ENCODE peak calls at places on chromosome 1, in five cellular contexts. One of them, this sample, is unnamed.
A peak's percentile ranks its signal among the peaks of the same experiment; 100 is the strongest.

GRCh38 chr1:231630558-231631205 is 4.1 kb downstream of the DISC1 start:
- DNase-seq in H7: no peak
- DNase-seq in GF-D8: no peak
- DNase-seq in stimulated activated CD8-positive, alpha-beta memory T cell treated with anti-CD3 and anti-CD28 coated beads, Interleukin-12 subunit alpha, Interleukin-12 subunit beta, amount 100 ng/mL, for 1 hour: no peak
- DNase-seq in astrocyte of the spinal cord: peak; percentile 47
- DNase-seq in this sample: no peak

GRCh38 chr1:226820935-226821718 is 49.3 kb upstream of the PSEN2 start:
- DNase-seq in H7: no peak
- DNase-seq in astrocyte of the spinal cord: peak; percentile 97
- DNase-seq in GF-D8: no peak
- DNase-seq in stimulated activated CD8-positive, alpha-beta memory T cell treated with anti-CD3 and anti-CD28 coated beads, Interleukin-12 subunit alpha, Interleukin-12 subunit beta, amount 100 ng/mL, for 1 hour: no peak
- DNase-seq in this sample: no peak

GRCh38 chr1:35857830-35858229 is 25.2 kb upstream of the AGO1 start:
- DNase-seq in stimulated activated CD8-positive, alpha-beta memory T cell treated with anti-CD3 and anti-CD28 coated beads, Interleukin-12 subunit alpha, Interleukin-12 subunit beta, amount 100 ng/mL, for 1 hour: no peak
- DNase-seq in astrocyte of the spinal cord: peak; percentile 36
- DNase-seq in H7: no peak
- DNase-seq in GF-D8: peak; percentile 29
- DNase-seq in this sample: no peak

GRCh38 chr1:167776151-167776550 is 54.4 kb downstream of the MPZL1 start:
- DNase-seq in stimulated activated CD8-positive, alpha-beta memory T cell treated with anti-CD3 and anti-CD28 coated beads, Interleukin-12 subunit alpha, Interleukin-12 subunit beta, amount 100 ng/mL, for 1 hour: no peak
- DNase-seq in GF-D8: no peak
- DNase-seq in astrocyte of the spinal cord: peak; percentile 26
- DNase-seq in H7: no peak
- DNase-seq in this sample: no peak

GRCh38 chr1:44260792-44261474 is 47.7 kb downstream of the DMAP1 start:
- DNase-seq in GF-D8: no peak
- DNase-seq in astrocyte of the spinal cord: no peak
- DNase-seq in H7: peak; percentile 57
- DNase-seq in stimulated activated CD8-positive, alpha-beta memory T cell treated with anti-CD3 and anti-CD28 coated beads, Interleukin-12 subunit alpha, Interleukin-12 subunit beta, amount 100 ng/mL, for 1 hour: no peak
- DNase-seq in this sample: no peak

GRCh38 chr1:184310157-184310819 is 76.5 kb upstream of the C1orf21 start:
- DNase-seq in H7: no peak
- DNase-seq in GF-D8: no peak
- DNase-seq in stimulated activated CD8-positive, alpha-beta memory T cell treated with anti-CD3 and anti-CD28 coated beads, Interleukin-12 subunit alpha, Interleukin-12 subunit beta, amount 100 ng/mL, for 1 hour: no peak
- DNase-seq in astrocyte of the spinal cord: no peak
- DNase-seq in this sample: no peak

GRCh38 chr1:6530504-6531160 is 23.7 kb downstream of the NOL9 start:
- DNase-seq in astrocyte of the spinal cord: no peak
- DNase-seq in stimulated activated CD8-positive, alpha-beta memory T cell treated with anti-CD3 and anti-CD28 coated beads, Interleukin-12 subunit alpha, Interleukin-12 subunit beta, amount 100 ng/mL, for 1 hour: no peak
- DNase-seq in H7: no peak
- DNase-seq in GF-D8: no peak
- DNase-seq in this sample: no peak

GRCh38 chr1:4787551-4787950 is 133.1 kb downstream of the AJAP1 start:
- DNase-seq in H7: no peak
- DNase-seq in astrocyte of the spinal cord: no peak
- DNase-seq in GF-D8: no peak
- DNase-seq in stimulated activated CD8-positive, alpha-beta memory T cell treated with anti-CD3 and anti-CD28 coated beads, Interleukin-12 subunit alpha, Interleukin-12 subunit beta, amount 100 ng/mL, for 1 hour: no peak
- DNase-seq in this sample: no peak

GRCh38 chr1:62882161-62882560 is 98.2 kb downstream of the ATG4C start:
- DNase-seq in stimulated activated CD8-positive, alpha-beta memory T cell treated with anti-CD3 and anti-CD28 coated beads, Interleukin-12 subunit alpha, Interleukin-12 subunit beta, amount 100 ng/mL, for 1 hour: no peak
- DNase-seq in astrocyte of the spinal cord: no peak
- DNase-seq in GF-D8: no peak
- DNase-seq in H7: no peak
- DNase-seq in this sample: no peak

GRCh38 chr1:32335619-32335950 is 448 bp downstream of the MARCKSL1 start:
- DNase-seq in H7: peak; percentile 86
- DNase-seq in stimulated activated CD8-positive, alpha-beta memory T cell treated with anti-CD3 and anti-CD28 coated beads, Interleukin-12 subunit alpha, Interleukin-12 subunit beta, amount 100 ng/mL, for 1 hour: no peak
- DNase-seq in astrocyte of the spinal cord: no peak
- DNase-seq in GF-D8: no peak
- DNase-seq in this sample: no peak